ENCODE peak calls at places on chromosomes 5 and 9, in ten cellular contexts. D, N, U, I, G, R, A, P, F and E are unnamed samples.

GRCh38 chr5:39580702-39581498 is 156.1 kb upstream of the DAB2 start:
- DNase-seq in D (peak), G (no peak), N (no peak), A (no peak), F (no peak), I (peak), U (no peak), R (no peak), P (no peak), E (no peak)

GRCh38 chr9:83688921-83689320 is 18.8 kb downstream of the UBQLN1 start:
- DNase-seq in U (no peak), I (no peak), F (no peak), R (no peak), A (no peak), G (no peak), P (no peak), N (no peak), D (no peak), E (no peak)

GRCh38 chr5:176817369-176817841 is 7.0 kb downstream of the UNC5A start:
- DNase-seq in A (no peak), R (no peak), I (no peak), P (no peak), G (peak), U (no peak), D (no peak), N (no peak), F (no peak), E (no peak)

GRCh38 chr5:142420521-142420920 is 95.7 kb upstream of the SPRY4 start:
- DNase-seq in N (no peak), D (no peak), U (no peak), G (no peak), R (no peak), I (no peak), P (no peak), F (no peak), A (no peak), E (no peak)

GRCh38 chr5:19695248-19695647 is 292.8 kb downstream of the CDH18 start:
- DNase-seq in U (no peak), N (no peak), A (no peak), P (no peak), R (no peak), D (no peak), F (no peak), I (no peak), G (no peak), E (no peak)

GRCh38 chr9:133441571-133441970 is 18.2 kb upstream of the CACFD1 start:
- DNase-seq in N (no peak), P (no peak), R (no peak), I (no peak), U (no peak), F (no peak), G (no peak), A (no peak), D (no peak), E (no peak)

GRCh38 chr5:152978141-152978835 is 512.2 kb upstream of the GRIA1 start:
- DNase-seq in P (no peak), G (no peak), A (no peak), U (no peak), F (no peak), N (no peak), D (no peak), R (no peak), I (no peak), E (no peak)

GRCh38 chr9:20504930-20505329 is 117.4 kb downstream of the MLLT3 start:
- DNase-seq in D (no peak), N (peak), A (peak), F (no peak), U (no peak), I (no peak), R (no peak), P (no peak), G (no peak), E (peak)

GRCh38 chr5:178453224-178453623 is 137.0 kb downstream of the COL23A1 start:
- DNase-seq in F (no peak), N (no peak), A (no peak), D (peak), R (peak), I (peak), P (no peak), U (peak), G (no peak), E (no peak)

GRCh38 chr9:134591082-134591571 is 50.5 kb upstream of the COL5A1 start:
- DNase-seq in D (no peak), R (no peak), G (no peak), F (no peak), I (no peak), N (no peak), P (no peak), U (no peak), A (no peak), E (no peak)

GRCh38 chr5:168433982-168434381 is 52.3 kb upstream of the RARS1 start:
- DNase-seq in A (no peak), N (no peak), D (no peak), F (no peak), P (no peak), R (no peak), G (peak), I (no peak), U (no peak), E (no peak)

GRCh38 chr9:125785187-125785840 is 38.1 kb downstream of the PBX3 start:
- DNase-seq in N (peak), D (peak), A (no peak), P (no peak), F (no peak), R (no peak), I (no peak), U (no peak), G (no peak), E (no peak)

GRCh38 chr9:94945191-94946144 is 219.0 kb downstream of the AOPEP start:
- DNase-seq in D (peak), A (no peak), R (no peak), G (no peak), F (no peak), I (no peak), N (no peak), P (no peak), U (peak), E (no peak)

GRCh38 chr9:129868571-129869486 is 33.6 kb downstream of the USP20 start:
- DNase-seq in D (no peak), A (peak), U (no peak), P (no peak), R (no peak), I (no peak), F (no peak), N (peak), G (no peak), E (peak)

GRCh38 chr5:149485655-149486615 is 65.3 kb downstream of the CSNK1A1 start:
- DNase-seq in A (no peak), P (no peak), D (peak), F (no peak), R (peak), I (peak), G (no peak), N (no peak), U (peak), E (no peak)

GRCh38 chr9:89883401-89884341 is 278.9 kb downstream of the GADD45G start:
- DNase-seq in U (no peak), F (no peak), D (peak), R (peak), A (no peak), I (no peak), G (no peak), P (no peak), N (no peak), E (no peak)

GRCh38 chr5:87650284-87650683 is 237.6 kb upstream of the CCNH start:
- DNase-seq in U (peak), N (no peak), F (no peak), A (no peak), P (no peak), D (peak), G (no peak), R (no peak), I (no peak), E (no peak)

GRCh38 chr5:149853019-149853648 is 91.5 kb downstream of the PDE6A start:
- DNase-seq in N (peak), U (peak), A (no peak), D (peak), F (no peak), G (peak), I (peak), R (peak), P (peak), E (no peak)

GRCh38 chr5:93578813-93579560 is 2.0 kb downstream of the NR2F1-AS1 start:
- DNase-seq in D (peak), P (no peak), N (no peak), R (peak), I (peak), A (no peak), F (no peak), G (no peak), U (no peak), E (no peak)

GRCh38 chr9:38047301-38048251 is 21.5 kb downstream of the SHB start:
- DNase-seq in U (peak), D (peak), P (no peak), I (peak), N (no peak), F (no peak), R (peak), A (no peak), G (no peak), E (no peak)

GRCh38 chr5:163478126-163478981 is 17.9 kb downstream of the HMMR start:
- DNase-seq in I (no peak), F (no peak), A (no peak), N (no peak), G (no peak), U (peak), D (no peak), R (no peak), P (no peak), E (no peak)

GRCh38 chr5:177447066-177447610 is 524 bp downstream of the PRR7 start:
- DNase-seq in A (peak), G (peak), I (no peak), N (peak), F (no peak), D (no peak), U (peak), R (no peak), P (peak), E (peak)

GRCh38 chr5:117186751-117187150 is 612.1 kb upstream of the SEMA6A start:
- DNase-seq in U (no peak), A (no peak), I (no peak), F (no peak), P (no peak), G (no peak), D (no peak), N (no peak), R (no peak), E (no peak)

GRCh38 chr5:154162475-154163217 is 27.9 kb upstream of the GALNT10 start:
- DNase-seq in N (no peak), D (no peak), F (no peak), A (no peak), G (no peak), P (no peak), U (no peak), R (no peak), I (no peak), E (no peak)

GRCh38 chr9:116883676-116884075 is 196.6 kb downstream of the TRIM32 start:
- DNase-seq in F (no peak), D (no peak), N (no peak), A (no peak), P (no peak), I (no peak), R (no peak), G (no peak), U (no peak), E (no peak)

GRCh38 chr9:124084087-124084486 is 72.5 kb downstream of the LHX2 start:
- DNase-seq in P (no peak), N (no peak), R (no peak), U (no peak), A (no peak), I (no peak), F (no peak), D (no peak), G (no peak), E (no peak)

GRCh38 chr9:114721491-114722362 is 39.7 kb upstream of the TEX48 start:
- DNase-seq in G (no peak), R (peak), N (no peak), D (no peak), A (no peak), U (peak), I (no peak), P (no peak), F (peak), E (no peak)

GRCh38 chr5:128551476-128551875 is 13.4 kb upstream of the FBN2 start:
- DNase-seq in D (peak), G (no peak), P (no peak), U (no peak), I (no peak), N (no peak), R (no peak), F (no peak), A (no peak), E (no peak)

GRCh38 chr5:137281201-137281600 is 217.9 kb downstream of the SPOCK1 start:
- DNase-seq in R (no peak), D (no peak), F (no peak), G (no peak), A (no peak), P (no peak), I (no peak), N (no peak), U (no peak), E (no peak)

GRCh38 chr9:118990949-118991348 is 378.3 kb downstream of the BRINP1 start:
- DNase-seq in U (no peak), D (no peak), F (no peak), A (no peak), G (no peak), I (no peak), R (no peak), P (no peak), N (no peak), E (no peak)

GRCh38 chr9:104108315-104108714 is 14.2 kb downstream of the SMC2 start:
- DNase-seq in P (no peak), N (no peak), R (no peak), I (no peak), D (no peak), F (no peak), U (no peak), A (no peak), G (no peak), E (no peak)